ENCODE peak calls at places on chromosomes 5 and 9, in eight cellular contexts. V is stimulated activated CD8-positive, alpha-beta memory T cell treated with anti-CD3 and anti-CD28 coated beads, Interleukin-4, amount 100 ng/mL, for 24 hours; H is NCI-H2029; P is NCI-H226; W is activated CD8-positive, alpha-beta memory T cell treated with anti-CD3 and anti-CD28 coated beads for 4 hours; X is HL-60; B is activated CD4-positive, alpha-beta T cell treated with anti-CD3 and anti-CD28 coated beads, Interleukin-2, amount 50 U/mL, for 1 hour; D is psoas muscle. J is an unnamed sample.

GRCh38 chr9:129164246-129164930 is 13.7 kb downstream of the IER5L start:
- DNase-seq in V (no peak), H (peak), P (no peak), W (no peak), X (no peak), B (no peak), D (peak), J (no peak)

GRCh38 chr5:114857951-114858401 is 311.7 kb downstream of the TRIM36 start:
- DNase-seq in V (no peak), H (no peak), P (no peak), W (no peak), X (peak), B (no peak), D (peak), J (no peak)

GRCh38 chr5:89065919-89066318 is 182.9 kb upstream of the MEF2C start:
- DNase-seq in V (no peak), H (no peak), P (no peak), W (no peak), X (no peak), B (no peak), D (no peak), J (no peak)

GRCh38 chr5:163978897-163979296 is 473.5 kb downstream of the MAT2B start:
- DNase-seq in V (no peak), H (no peak), P (no peak), W (no peak), X (no peak), B (no peak), D (no peak), J (peak)

GRCh38 chr5:109412981-109413402 is 3.2 kb upstream of the PJA2 start:
- DNase-seq in V (no peak), H (no peak), P (no peak), W (no peak), X (peak), B (no peak), D (no peak), J (no peak)

GRCh38 chr9:110788871-110789270 is 120.3 kb downstream of the MUSK start:
- DNase-seq in V (no peak), H (no peak), P (peak), W (no peak), X (no peak), B (no peak), D (no peak), J (no peak)

GRCh38 chr9:12538842-12539584 is 154.2 kb upstream of the TYRP1 start:
- DNase-seq in V (no peak), H (no peak), P (no peak), W (no peak), X (no peak), B (no peak), D (no peak), J (no peak)

GRCh38 chr9:137878146-137878941 is 762 bp downstream of the CACNA1B start:
- DNase-seq in V (peak), H (peak), P (no peak), W (no peak), X (no peak), B (no peak), D (no peak), J (no peak)

GRCh38 chr5:98458004-98458403 is 315.5 kb upstream of the RGMB start:
- DNase-seq in V (no peak), H (no peak), P (no peak), W (no peak), X (no peak), B (no peak), D (no peak), J (no peak)

GRCh38 chr5:100590867-100591266 is 55.7 kb downstream of the FAM174A start:
- DNase-seq in V (no peak), H (peak), P (no peak), W (no peak), X (no peak), B (no peak), D (no peak), J (no peak)

GRCh38 chr5:143322178-143322577 is 81.3 kb downstream of the NR3C1 start:
- DNase-seq in V (no peak), H (no peak), P (no peak), W (no peak), X (no peak), B (no peak), D (no peak), J (no peak)

GRCh38 chr5:93676707-93677106 is 64.7 kb downstream of the POU5F2 start:
- DNase-seq in V (no peak), H (no peak), P (no peak), W (no peak), X (no peak), B (no peak), D (no peak), J (no peak)

GRCh38 chr5:134555223-134555790 is 29.8 kb downstream of the JADE2 start:
- DNase-seq in V (no peak), H (no peak), P (peak), W (no peak), X (no peak), B (no peak), D (no peak), J (no peak)

GRCh38 chr5:50922942-50923767 is 256.7 kb downstream of the PARP8 start:
- DNase-seq in V (no peak), H (peak), P (no peak), W (no peak), X (no peak), B (no peak), D (peak), J (no peak)

GRCh38 chr5:172009536-172010270 is 3.3 kb upstream of the FBXW11 start:
- DNase-seq in V (no peak), H (no peak), P (peak), W (no peak), X (no peak), B (no peak), D (no peak), J (no peak)

GRCh38 chr5:83564069-83564749 is 92.7 kb downstream of the VCAN start:
- DNase-seq in V (no peak), H (peak), P (no peak), W (no peak), X (no peak), B (no peak), D (no peak), J (peak)

GRCh38 chr9:129141066-129142041 is 30.1 kb downstream of the PTPA start:
- DNase-seq in V (peak), H (no peak), P (peak), W (no peak), X (peak), B (no peak), D (peak), J (peak)

GRCh38 chr5:109645591-109646236 is 44.0 kb upstream of the MAN2A1 start:
- DNase-seq in V (no peak), H (no peak), P (no peak), W (no peak), X (no peak), B (no peak), D (no peak), J (no peak)

GRCh38 chr5:164518049-164518740 is 1012.8 kb downstream of the MAT2B start:
- DNase-seq in V (no peak), H (no peak), P (no peak), W (no peak), X (no peak), B (no peak), D (no peak), J (no peak)

GRCh38 chr9:15295761-15296405 is 11.1 kb downstream of the TTC39B start:
- DNase-seq in V (no peak), H (no peak), P (peak), W (no peak), X (no peak), B (no peak), D (no peak), J (no peak)

GRCh38 chr9:128587453-128587852 is 35.1 kb downstream of the SPTAN1 start:
- DNase-seq in V (peak), H (no peak), P (no peak), W (no peak), X (no peak), B (peak), D (no peak), J (no peak)

GRCh38 chr5:171162602-171163001 is 146.4 kb upstream of the TLX3 start:
- DNase-seq in V (no peak), H (no peak), P (no peak), W (no peak), X (peak), B (no peak), D (no peak), J (peak)

GRCh38 chr5:175797521-175798038 is 73.8 kb upstream of the CPLX2 start:
- DNase-seq in V (no peak), H (peak), P (no peak), W (no peak), X (no peak), B (no peak), D (no peak), J (no peak)

GRCh38 chr9:108550111-108550510 is 305.7 kb downstream of the ACTL7B start:
- DNase-seq in V (no peak), H (no peak), P (no peak), W (no peak), X (no peak), B (no peak), D (peak), J (no peak)

GRCh38 chr9:84669293-84670105 is at the start of gene NTRK2:
- DNase-seq in V (no peak), H (no peak), P (no peak), W (no peak), X (no peak), B (no peak), D (peak), J (no peak)

GRCh38 chr5:179302499-179303185 is 42.6 kb downstream of the ADAMTS2 start:
- DNase-seq in V (no peak), H (no peak), P (no peak), W (no peak), X (no peak), B (no peak), D (peak), J (no peak)